ENCODE peak calls at places on chromosomes 4 and X, in five cellular contexts. Z is stimulated activated CD4-positive, alpha-beta T cell treated with anti-CD3 and anti-CD28 coated beads, Interleukin-1b, Interleukin-23, amount 100 ng/mL, for 24 hours; T is NCI-H1436; A is ureter; Q is HTR-8/SVneo. W is an unnamed sample.

GRCh38 chrX:65985922-65986588 is 53.8 kb downstream of the VSIG4 start:
- DNase-seq in A (peak; percentile 44), Z (peak; percentile 13), Q (peak; percentile 0), T (peak; percentile 33), W (no peak)

GRCh38 chr4:41535911-41536361 is 2.0 kb upstream of the LIMCH1 start:
- DNase-seq in T (no peak), Q (no peak), A (no peak), Z (no peak), W (no peak)

GRCh38 chr4:1492636-1493539 is 86.6 kb upstream of the NKX1-1 start:
- DNase-seq in Z (no peak), A (no peak), Q (no peak), T (no peak), W (no peak)

GRCh38 chrX:115233497-115234219 is at the start of gene LRCH2:
- DNase-seq in A (peak; percentile 45), Q (peak; percentile 11), Z (no peak), T (no peak), W (peak; percentile 42)

GRCh38 chrX:110745288-110745687 is 50.3 kb downstream of the CHRDL1 start:
- DNase-seq in A (no peak), Q (no peak), Z (no peak), T (peak; percentile 2), W (no peak)

GRCh38 chr4:113678651-113679050 is 82.9 kb downstream of the CAMK2D start:
- DNase-seq in T (no peak), Z (no peak), Q (no peak), A (no peak), W (no peak)

GRCh38 chrX:39808471-39808917 is 289.3 kb downstream of the BCOR start:
- DNase-seq in Q (peak; percentile 50), A (peak; percentile 50), Z (no peak), T (no peak), W (peak; percentile 50)

GRCh38 chr4:139670765-139671164 is 5.1 kb downstream of the MGST2 start:
- DNase-seq in Z (no peak), T (no peak), A (no peak), Q (no peak), W (no peak)

GRCh38 chr4:142373610-142374009 is 472.5 kb downstream of the INPP4B start:
- DNase-seq in A (no peak), T (no peak), Z (no peak), Q (no peak), W (no peak)

GRCh38 chr4:19850909-19851308 is 400.8 kb upstream of the SLIT2 start:
- DNase-seq in Z (no peak), A (no peak), T (no peak), Q (peak; percentile 27), W (no peak)

GRCh38 chrX:2848806-2849420 is 20.2 kb downstream of the GYG2 start:
- DNase-seq in Q (peak; percentile 73), T (no peak), Z (no peak), A (no peak), W (peak; percentile 81)

GRCh38 chr4:76712564-76712963 is 185.4 kb downstream of the SOWAHB start:
- DNase-seq in T (no peak), A (no peak), Z (no peak), Q (no peak), W (no peak)

GRCh38 chr4:25815586-25815985 is 47.2 kb downstream of the SEL1L3 start:
- DNase-seq in A (no peak), Q (no peak), T (no peak), Z (no peak), W (no peak)

GRCh38 chrX:1480082-1480785 is 27.5 kb upstream of the ASMTL start:
- DNase-seq in A (peak; percentile 6), Z (no peak), Q (no peak), T (no peak), W (no peak)

GRCh38 chr4:21795091-21795490 is 153.5 kb downstream of the KCNIP4 start:
- DNase-seq in A (no peak), T (no peak), Z (no peak), Q (no peak), W (no peak)

GRCh38 chr4:126341927-126342326 is 1027.2 kb downstream of the FAT4 start:
- DNase-seq in Q (no peak), A (no peak), T (no peak), Z (no peak), W (no peak)

GRCh38 chrX:13094780-13095425 is 50.5 kb upstream of the FAM9C start:
- DNase-seq in T (no peak), Q (no peak), Z (no peak), A (no peak), W (peak; percentile 63)

GRCh38 chrX:150649096-150649870 is 43.9 kb upstream of the MTMR1 start:
- DNase-seq in A (no peak), T (no peak), Q (no peak), Z (no peak), W (no peak)

GRCh38 chr4:12170308-12170707 is 741.6 kb upstream of the HS3ST1 start:
- DNase-seq in Q (no peak), T (no peak), A (no peak), Z (no peak), W (no peak)

GRCh38 chr4:172125438-172125837 is 312.2 kb downstream of the GALNTL6 start:
- DNase-seq in T (no peak), Q (no peak), Z (no peak), A (no peak), W (no peak)

GRCh38 chrX:73851014-73852009 is 288.3 kb downstream of the CHIC1 start:
- DNase-seq in Q (no peak), Z (peak; percentile 30), T (no peak), A (peak; percentile 91), W (no peak)

GRCh38 chr4:2352171-2352570 is 66.3 kb downstream of the ZFYVE28 start:
- DNase-seq in T (no peak), Q (no peak), Z (no peak), A (peak; percentile 42), W (peak; percentile 6)

GRCh38 chrX:331145-331771 is 12.7 kb upstream of the GTPBP6 start:
- DNase-seq in Z (no peak), T (no peak), A (no peak), Q (peak; percentile 25), W (no peak)

GRCh38 chr4:7756561-7757355 is 182.9 kb downstream of the AFAP1 start:
- DNase-seq in A (no peak), Z (no peak), T (no peak), Q (no peak), W (peak; percentile 9)